ENCODE peak calls at places on chromosome 9, in seven cellular contexts. P is A549; Q is AG08396; L is GM20000; G is M059J; Z is stimulated activated CD4-positive, alpha-beta T cell treated with anti-CD3 and anti-CD28 coated beads, Interleukin-1b, Interleukin-23, amount 100 ng/mL, for 1 hour; N is activated T-cell treated with anti-CD3 and anti-CD28 coated beads for 1 hour. V is an unnamed sample.

GRCh38 chr9:113803811-113804589 is 72.1 kb upstream of the ZNF618 start:
- DNase-seq in Q (no peak), Z (no peak), L (no peak), P (no peak), G (no peak), N (no peak), V (no peak)

GRCh38 chr9:69861011-69861410 is 40.4 kb downstream of the CFAP95 start:
- DNase-seq in L (no peak), Z (no peak), P (no peak), G (no peak), N (no peak), Q (no peak), V (no peak)

GRCh38 chr9:35951736-35952135 is 6.2 kb downstream of the OR2S2 start:
- DNase-seq in L (no peak), P (peak; percentile 42), N (no peak), Z (no peak), G (peak; percentile 83), Q (no peak), V (no peak)

GRCh38 chr9:38761334-38761733 is 41.4 kb upstream of the FAM240B start:
- DNase-seq in P (no peak), Z (no peak), L (no peak), Q (no peak), G (peak; percentile 52), N (no peak), V (no peak)

GRCh38 chr9:136722969-136723356 is 10.6 kb downstream of the DIPK1B start:
- DNase-seq in Z (no peak), N (no peak), P (peak; percentile 53), G (no peak), L (no peak), Q (no peak), V (no peak)

GRCh38 chr9:114371986-114372917 is 15.5 kb downstream of the AKNA start:
- DNase-seq in L (peak; percentile 51), Q (no peak), G (peak; percentile 85), Z (no peak), N (no peak), P (no peak), V (no peak)

GRCh38 chr9:136059851-136060670 is 35.0 kb downstream of the NACC2 start:
- DNase-seq in Q (no peak), P (no peak), Z (no peak), N (no peak), L (no peak), G (peak; percentile 91), V (no peak)

GRCh38 chr9:79325501-79325900 is 246.3 kb upstream of the TLE4 start:
- DNase-seq in G (peak; percentile 36), P (no peak), L (no peak), Z (no peak), N (no peak), Q (no peak), V (no peak)

GRCh38 chr9:105051897-105052296 is 123.9 kb upstream of the ABCA1 start:
- DNase-seq in L (no peak), G (no peak), Q (no peak), P (no peak), N (no peak), Z (no peak), V (no peak)

GRCh38 chr9:36847781-36848673 is 186.0 kb downstream of the PAX5 start:
- DNase-seq in G (no peak), P (no peak), L (no peak), N (no peak), Q (no peak), Z (no peak), V (no peak)

GRCh38 chr9:110797611-110798010 is 129.0 kb downstream of the MUSK start:
- DNase-seq in P (peak; percentile 80), N (no peak), Q (peak; percentile 43), Z (no peak), G (peak; percentile 44), L (no peak), V (no peak)

GRCh38 chr9:81754245-81754644 is 64.9 kb upstream of the TLE1 start:
- DNase-seq in Q (no peak), L (no peak), P (peak; percentile 20), Z (no peak), G (peak; percentile 42), N (no peak), V (no peak)